ENCODE peak calls at places on chromosomes 6 and 20, in four cellular contexts. I is esophagus squamous epithelium, T is aorta, X is GM23248. A is an unnamed sample.

GRCh38 chr6:166996406-166996805 is 2.8 kb upstream of the CEP43 start:
- DNase-seq in T (no peak), X (no peak), I (no peak), A (no peak)

GRCh38 chr6:6546318-6547110 is 42.0 kb upstream of the LY86 start:
- DNase-seq in T (peak; percentile 71), X (no peak), I (no peak), A (peak; percentile 48)

GRCh38 chr20:46562009-46562372 is 11.5 kb upstream of the OCSTAMP start:
- DNase-seq in I (no peak), T (no peak), X (no peak), A (no peak)

GRCh38 chr20:63787302-63787701 is 43.8 kb downstream of the ZBTB46 start:
- DNase-seq in I (no peak), X (no peak), T (no peak), A (peak; percentile 67)

GRCh38 chr6:71886184-71887005 is at the start of gene RIMS1:
- DNase-seq in X (peak; percentile 57), T (peak; percentile 48), I (no peak), A (no peak)

GRCh38 chr6:30914854-30915590 is 984 bp downstream of the VARS2 start:
- DNase-seq in X (peak; percentile 31), I (no peak), T (no peak), A (no peak)

GRCh38 chr6:27066802-27067201 is 180.7 kb upstream of the PRSS16 start:
- DNase-seq in T (no peak), I (no peak), X (no peak), A (no peak)

GRCh38 chr6:134233180-134233579 is 84.7 kb downstream of the SGK1 start:
- DNase-seq in X (no peak), I (no peak), T (no peak), A (no peak)

GRCh38 chr6:25960689-25961088 is 1.9 kb upstream of the TRIM38 start:
- DNase-seq in T (no peak), I (no peak), X (no peak), A (no peak)

GRCh38 chr6:15476631-15477380 is 186.0 kb downstream of the DTNBP1 start:
- DNase-seq in X (peak; percentile 25), T (no peak), I (no peak), A (no peak)

GRCh38 chr6:39076993-39077535 is 28.5 kb downstream of the GLP1R start:
- DNase-seq in X (no peak), I (no peak), T (no peak), A (no peak)

GRCh38 chr6:34035704-34036356 is 110.1 kb downstream of the GRM4 start:
- DNase-seq in T (no peak), X (no peak), I (no peak), A (no peak)

GRCh38 chr6:108596947-108597346 is 36.2 kb downstream of the FOXO3 start:
- DNase-seq in T (no peak), X (no peak), I (no peak), A (no peak)

GRCh38 chr6:7540595-7540994 is 876 bp upstream of the DSP start:
- DNase-seq in X (peak; percentile 67), T (no peak), I (no peak), A (peak; percentile 40)

GRCh38 chr6:80280258-80281010 is 174.0 kb downstream of the BCKDHB start:
- DNase-seq in I (no peak), T (no peak), X (peak; percentile 53), A (no peak)

GRCh38 chr20:25672659-25673058 is 24.0 kb downstream of the ZNF337 start:
- DNase-seq in T (no peak), I (no peak), X (no peak), A (no peak)

GRCh38 chr6:12577124-12577845 is 139.3 kb upstream of the PHACTR1 start:
- DNase-seq in X (no peak), T (no peak), I (no peak), A (no peak)

GRCh38 chr6:156796627-156797026 is 19.4 kb downstream of the ARID1B start:
- DNase-seq in X (no peak), T (no peak), I (no peak), A (no peak)

GRCh38 chr20:41174373-41174772 is 37.0 kb downstream of the PLCG1 start:
- DNase-seq in I (no peak), X (no peak), T (no peak), A (no peak)
- H3K36me3 ChIP-seq in I (peaks cover 15% of the 10 kb centered on the region), X (no peaks in the 10 kb centered on the region), T (peaks cover 2% of the 10 kb centered on the region), A (peaks cover 43% of the 10 kb centered on the region)

GRCh38 chr20:33728463-33728862 is 3.3 kb upstream of the ZNF341 start:
- DNase-seq in I (no peak), X (no peak), T (no peak), A (no peak)
- H3K4me1 ChIP-seq in I (peaks cover 16% of the 10 kb centered on the region), X (peaks cover 7% of the 10 kb centered on the region), T (no peaks in the 10 kb centered on the region), A (peaks cover 19% of the 10 kb centered on the region)

GRCh38 chr20:9281770-9282169 is 212.9 kb downstream of the PLCB4 start:
- DNase-seq in X (no peak), I (no peak), T (no peak), A (no peak)

GRCh38 chr20:9276964-9277363 is 208.1 kb downstream of the PLCB4 start:
- DNase-seq in T (no peak), I (no peak), X (no peak), A (no peak)

GRCh38 chr20:9285617-9286016 is 216.7 kb downstream of the PLCB4 start:
- DNase-seq in T (no peak), X (no peak), I (no peak), A (no peak)

GRCh38 chr20:9279905-9280304 is 211.0 kb downstream of the PLCB4 start:
- DNase-seq in X (peak; percentile 11), T (no peak), I (no peak), A (no peak)

GRCh38 chr20:9280654-9281053 is 211.8 kb downstream of the PLCB4 start:
- DNase-seq in I (no peak), X (peak; percentile 33), T (no peak), A (no peak)
- H3K36me3 ChIP-seq in I (no peaks in the 10 kb centered on the region), X (no peaks in the 10 kb centered on the region), T (no peaks in the 10 kb centered on the region), A (no peaks in the 10 kb centered on the region)

DNA sequence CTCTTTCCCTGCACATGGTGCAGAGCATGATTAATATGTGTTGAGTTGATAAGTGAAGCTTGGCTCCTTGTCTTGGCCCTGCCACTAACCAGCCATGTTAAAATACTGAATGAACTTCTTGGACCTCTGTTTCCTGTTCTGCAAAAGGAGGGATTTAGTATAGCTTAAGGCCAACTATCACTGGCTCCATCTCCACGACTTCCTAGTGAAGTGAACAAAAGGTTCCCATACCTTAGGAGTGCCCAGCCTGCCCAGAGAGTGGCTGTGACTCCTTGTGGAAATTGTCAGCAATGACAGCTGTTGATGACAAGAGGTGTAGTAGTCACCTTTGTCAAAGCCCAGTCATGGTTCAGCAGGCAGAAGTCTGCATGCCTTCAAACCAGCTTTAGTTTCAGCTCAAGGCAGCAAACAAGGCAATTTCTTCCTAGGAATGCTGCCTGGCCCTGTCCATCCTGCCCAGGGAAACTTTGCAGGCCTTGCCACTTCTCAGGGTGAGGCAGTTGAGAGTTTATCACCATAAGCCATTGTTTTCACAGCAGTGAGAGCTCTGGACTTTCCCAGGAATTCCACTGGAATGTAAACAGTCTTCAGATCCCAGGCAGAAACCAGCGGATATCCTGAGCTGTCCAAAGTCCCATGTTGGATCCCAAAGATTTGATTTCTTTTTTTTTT is 169.7 kb upstream of the TNFAIP3 start:
- DNase-seq in T (no peak), X (peak; percentile 37), I (no peak), A (no peak)
- H3K4me1 ChIP-seq in T (no peaks in the 10 kb centered on the region), X (peaks cover 20% of the 10 kb centered on the region), I (peaks cover 3% of the 10 kb centered on the region), A (peaks cover 54% of the 10 kb centered on the region)

GRCh38 chr6:24709014-24709711 is 9.8 kb downstream of the C6orf62 start:
- DNase-seq in X (no peak), T (no peak), I (no peak), A (no peak)
- H3K36me3 ChIP-seq in X (peaks cover 96% of the 10 kb centered on the region), T (peaks cover 12% of the 10 kb centered on the region), I (peaks cover 17% of the 10 kb centered on the region), A (peaks cover 100% of the 10 kb centered on the region)

GRCh38 chr6:107532707-107533106 is 42.8 kb downstream of the SOBP start:
- DNase-seq in T (peak; percentile 54), X (no peak), I (no peak), A (peak; percentile 51)
- H3K4me1 ChIP-seq in T (peaks cover 2% of the 10 kb centered on the region), X (no peaks in the 10 kb centered on the region), I (no peaks in the 10 kb centered on the region), A (peaks cover 51% of the 10 kb centered on the region)

DNA sequence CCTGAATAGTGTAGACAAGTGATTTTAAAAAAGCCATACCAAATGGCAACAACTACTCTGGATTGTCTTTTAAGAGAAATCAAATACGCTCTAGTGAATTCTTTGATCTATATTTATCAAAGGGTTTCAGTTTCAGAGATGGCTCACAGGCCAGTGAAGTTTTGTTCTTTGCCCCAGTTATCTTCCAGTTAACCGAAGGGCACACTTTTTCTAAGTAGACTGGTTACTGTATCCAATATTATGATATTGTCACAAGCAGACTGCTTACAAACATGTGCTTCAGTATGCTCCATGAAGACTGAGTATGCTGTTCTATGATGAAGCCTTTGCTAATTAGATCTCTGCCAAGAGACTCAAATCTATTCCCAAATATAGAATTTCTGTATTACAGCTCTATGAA is 181.1 kb downstream of the REV3L start:
- DNase-seq in X (no peak), I (no peak), T (no peak), A (no peak)
- H3K36me3 ChIP-seq in X (peaks cover 24% of the 10 kb centered on the region), I (no peaks in the 10 kb centered on the region), T (peaks cover 2% of the 10 kb centered on the region), A (peaks cover 60% of the 10 kb centered on the region)

GRCh38 chr20:48769111-48769879 is 58.5 kb downstream of the PREX1 start:
- DNase-seq in T (no peak), I (no peak), X (no peak), A (no peak)
- H3K4me1 ChIP-seq in T (no peaks in the 10 kb centered on the region), I (peaks cover 5% of the 10 kb centered on the region), X (peaks cover 7% of the 10 kb centered on the region), A (peaks cover 62% of the 10 kb centered on the region)

GRCh38 chr20:37226889-37227288 is 34.7 kb downstream of the GHRH start:
- DNase-seq in X (no peak), I (no peak), T (peak; percentile 76), A (peak; percentile 60)

GRCh38 chr20:37223053-37223452 is 38.6 kb downstream of the GHRH start:
- DNase-seq in X (peak; percentile 96), T (no peak), I (no peak), A (no peak)

GRCh38 chr20:37228111-37228510 is 33.5 kb downstream of the GHRH start:
- DNase-seq in I (no peak), T (peak; percentile 52), X (peak; percentile 50), A (no peak)

GRCh38 chr20:37222086-37222485 is 39.5 kb downstream of the GHRH start:
- DNase-seq in I (no peak), T (no peak), X (no peak), A (no peak)

GRCh38 chr20:37225146-37225545 is 36.5 kb downstream of the GHRH start:
- DNase-seq in T (no peak), I (no peak), X (no peak), A (no peak)
- H3K36me3 ChIP-seq in T (peaks cover 15% of the 10 kb centered on the region), I (peaks cover 14% of the 10 kb centered on the region), X (peaks cover 51% of the 10 kb centered on the region), A (peaks cover 70% of the 10 kb centered on the region)

GRCh38 chr20:62336775-62337557 is 30.1 kb downstream of the LAMA5 start:
- DNase-seq in X (no peak), T (no peak), I (no peak), A (no peak)
- H3K4me1 ChIP-seq in X (no peaks in the 10 kb centered on the region), T (no peaks in the 10 kb centered on the region), I (no peaks in the 10 kb centered on the region), A (no peaks in the 10 kb centered on the region)

A was measured in left ventricle myocardium inferior.